ENCODE peak calls at places on chromosomes 7 and 10, in four cellular contexts. Z, B, U and F are unnamed samples. For H3K79me1, the result is how much of the 10 kb centered on the place peaks cover.

GRCh38 chr7:95066736-95067530 is 159.5 kb downstream of the PPP1R9A start:
- DNase-seq in Z (peak), B (peak), U (no peak), F (no peak)

GRCh38 chr7:100483728-100484635 is at the start of gene NYAP1:
- DNase-seq in Z (peak), B (peak), U (peak), F (peak)

GRCh38 chr7:90768301-90768700 is 172.2 kb downstream of the CDK14 start:
- DNase-seq in Z (no peak), B (no peak), U (no peak), F (no peak)

GRCh38 chr10:105806-106205 is 29.4 kb upstream of the ZMYND11 start:
- DNase-seq in Z (no peak), B (no peak), U (no peak), F (no peak)

GRCh38 chr7:23713285-23714235 is 3.5 kb downstream of the STK31 start:
- DNase-seq in Z (peak), B (peak), U (no peak), F (no peak)

GRCh38 chr10:79223001-79223345 is 124.3 kb upstream of the PPIF start:
- DNase-seq in Z (no peak), B (no peak), U (no peak), F (no peak)

GRCh38 chr10:86758231-86759072 is 2.0 kb downstream of the BMPR1A start:
- DNase-seq in Z (peak), B (peak), U (no peak), F (no peak)

GRCh38 chr7:39735903-39736302 is 112.5 kb downstream of the RALA start:
- DNase-seq in Z (peak), B (no peak), U (no peak), F (no peak)

GRCh38 chr7:155653773-155654172 is 9.3 kb downstream of the RBM33 start:
- DNase-seq in Z (peak), B (peak), U (no peak), F (no peak)

GRCh38 chr10:31526681-31527080 is 207.7 kb downstream of the ZEB1 start:
- DNase-seq in Z (peak), B (no peak), U (no peak), F (no peak)

GRCh38 chr7:33091641-33092191 is 17.5 kb downstream of the RP9 start:
- DNase-seq in Z (no peak), B (no peak), U (no peak), F (no peak)

GRCh38 chr10:130244031-130244927 is 108.1 kb downstream of the GLRX3 start:
- DNase-seq in Z (no peak), B (no peak), U (no peak), F (no peak)

GRCh38 chr10:114284346-114285071 is 45.5 kb downstream of the VWA2 start:
- DNase-seq in Z (no peak), B (no peak), U (no peak), F (no peak)

GRCh38 chr7:102874166-102874829 is 38.5 kb upstream of the LRRC17 start:
- DNase-seq in Z (peak), B (peak), U (no peak), F (no peak)

GRCh38 chr7:108072116-108072515 is 58.0 kb downstream of the LAMB4 start:
- DNase-seq in Z (no peak), B (no peak), U (no peak), F (no peak)

GRCh38 chr10:124632064-124632531 is 112.1 kb downstream of the FAM53B start:
- DNase-seq in Z (no peak), B (no peak), U (peak), F (no peak)

GRCh38 chr7:149681274-149681673 is 92.1 kb downstream of the ZNF467 start:
- DNase-seq in Z (no peak), B (no peak), U (no peak), F (no peak)

GRCh38 chr7:36278069-36278766 is 111.4 kb upstream of the ANLN start:
- DNase-seq in Z (no peak), B (no peak), U (no peak), F (no peak)
- H4K91ac ChIP-seq in Z (peak), B (no peak), U (no peak), F (no peak)

DNA sequence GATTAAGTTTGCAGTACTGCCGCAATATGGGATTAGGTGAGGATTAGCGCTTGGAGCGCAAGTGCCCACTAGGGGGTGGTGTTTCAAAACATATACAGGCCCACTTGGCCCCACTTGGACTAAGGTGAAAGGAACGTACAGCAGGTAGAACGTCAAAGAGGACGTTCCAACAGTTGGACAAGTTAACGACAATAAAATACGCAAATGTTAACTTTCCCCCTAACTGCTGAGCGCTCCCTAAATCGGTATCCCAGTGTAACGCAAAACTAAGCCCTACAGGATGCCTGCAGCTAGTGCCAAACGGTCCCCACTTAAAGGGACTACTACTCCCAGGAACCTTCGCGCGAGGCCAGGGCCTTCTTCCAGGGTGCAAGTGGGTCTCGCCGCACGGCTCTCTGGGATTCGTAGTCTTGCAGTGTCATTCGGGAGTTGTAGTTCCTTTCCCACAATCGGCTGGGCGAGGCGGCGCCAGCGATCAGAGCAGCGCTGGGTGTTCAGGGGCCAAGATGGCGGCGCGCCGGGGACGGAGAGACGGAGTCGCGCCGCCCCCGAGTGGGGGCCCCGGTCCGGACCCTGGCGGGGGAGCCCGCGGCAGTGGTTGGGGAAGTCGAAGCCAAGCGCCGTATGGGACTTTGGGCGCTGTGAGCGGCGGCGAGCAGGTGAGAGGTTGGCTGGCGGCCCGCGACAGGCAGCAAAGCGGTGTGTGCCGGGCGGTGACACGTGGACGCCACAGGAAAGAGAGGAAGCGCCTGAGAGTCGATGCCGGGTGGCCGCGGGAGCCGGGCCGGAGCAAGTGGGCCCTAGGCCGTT is at the start of gene PPRC1:
- DNase-seq in Z (peak), B (peak), U (peak), F (peak)
- H3K23ac ChIP-seq in Z (peak), B (peak), U (no peak), F (peak)

GRCh38 chr7:66707825-66708224 is 32.7 kb upstream of the RABGEF1 start:
- DNase-seq in Z (no peak), B (no peak), U (no peak), F (no peak)

GRCh38 chr7:66713687-66714086 is 26.8 kb upstream of the RABGEF1 start:
- DNase-seq in Z (no peak), B (no peak), U (no peak), F (no peak)
- H3K79me1 ChIP-seq in Z (under half), B (under half), U (under half), F (under half)

DNA sequence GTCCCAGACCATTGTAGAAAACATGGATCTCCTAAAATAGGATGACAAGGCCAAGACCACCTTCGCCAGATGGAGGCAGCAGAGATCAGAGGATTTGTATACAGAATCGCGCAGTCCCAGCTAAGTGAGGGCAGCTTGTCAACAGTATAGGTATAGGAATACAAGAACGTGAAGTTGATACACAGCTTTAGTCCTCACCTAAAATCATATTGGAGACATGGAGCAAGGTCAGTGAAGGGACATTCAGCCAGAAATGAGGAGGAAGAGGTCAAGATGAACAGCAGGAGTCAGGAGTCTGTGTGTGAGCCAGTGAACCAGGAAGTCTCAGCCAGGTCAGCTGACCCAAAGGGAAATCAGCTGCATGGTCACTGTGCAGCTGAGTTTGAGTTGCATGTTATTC is 263.4 kb upstream of the PRKCQ start:
- DNase-seq in Z (no peak), B (no peak), U (no peak), F (no peak)
- H4K91ac ChIP-seq in Z (no peak), B (no peak), U (no peak), F (no peak)

DNA sequence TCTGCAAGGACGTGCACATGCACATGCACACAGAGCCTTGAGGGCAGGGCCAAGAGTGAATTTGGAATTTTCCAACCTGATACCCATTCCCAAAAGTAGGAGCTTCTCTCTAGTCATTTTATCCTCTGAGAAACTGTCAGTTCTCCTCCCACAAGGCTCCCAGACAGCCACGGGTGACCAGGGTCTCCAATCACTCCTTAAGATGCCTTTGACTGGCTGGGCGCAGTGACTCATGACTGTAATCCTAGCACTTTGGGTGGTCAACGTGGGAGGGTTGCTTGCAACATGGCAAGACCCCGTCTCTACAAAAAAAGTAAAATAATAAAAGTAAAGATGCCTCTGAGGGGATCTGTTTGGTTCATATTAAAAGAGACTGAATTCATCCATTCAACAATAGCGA is 13.2 kb downstream of the SCD start:
- DNase-seq in Z (no peak), B (no peak), U (no peak), F (no peak)
- H3K23ac ChIP-seq in Z (no peak), B (no peak), U (no peak), F (no peak)